ENCODE peak calls at places on chromosomes 11 and 22, in five cellular contexts. I, F, Y, S and X are unnamed samples.

GRCh38 chr11:46414466-46414796 is 22.9 kb upstream of the CHRM4 start:
- DNase-seq in I (no peak), F (no peak), Y (no peak), S (no peak), X (no peak)

GRCh38 chr11:15977116-15977515 is 379.2 kb downstream of the SOX6 start:
- DNase-seq in I (no peak), F (no peak), Y (no peak), S (no peak), X (no peak)

GRCh38 chr11:69791266-69791665 is 16.1 kb upstream of the FGF4 start:
- DNase-seq in I (no peak), F (peak), Y (peak), S (peak), X (peak)

GRCh38 chr11:73716153-73717056 is 44.5 kb downstream of the RAB6A start:
- DNase-seq in I (no peak), F (no peak), Y (no peak), S (no peak), X (no peak)

GRCh38 chr11:35953081-35953480 is 9.2 kb downstream of the LDLRAD3 start:
- DNase-seq in I (no peak), F (no peak), Y (peak), S (no peak), X (peak)

GRCh38 chr11:3044004-3044403 is 13.2 kb downstream of the CARS1 start:
- DNase-seq in I (no peak), F (no peak), Y (no peak), S (peak), X (no peak)

GRCh38 chr11:118915396-118915795 is 10.3 kb downstream of the BCL9L start:
- DNase-seq in I (no peak), F (no peak), Y (no peak), S (no peak), X (no peak)

GRCh38 chr11:69889400-69890372 is 70.5 kb upstream of the FGF3 start:
- DNase-seq in I (no peak), F (no peak), Y (no peak), S (no peak), X (no peak)

GRCh38 chr22:27494821-27495220 is 306.7 kb downstream of the MN1 start:
- DNase-seq in I (no peak), F (no peak), Y (no peak), S (no peak), X (no peak)

GRCh38 chr11:120516461-120517389 is 5.2 kb downstream of the GRIK4 start:
- DNase-seq in I (peak), F (no peak), Y (no peak), S (no peak), X (no peak)

GRCh38 chr11:113314389-113315301 is at the start of gene TTC12:
- DNase-seq in I (peak), F (peak), Y (peak), S (peak), X (peak)

GRCh38 chr11:20873054-20873453 is 203.7 kb downstream of the NELL1 start:
- DNase-seq in I (peak), F (peak), Y (peak), S (no peak), X (peak)

GRCh38 chr22:22022255-22022840 is 39.8 kb upstream of the TOP3B start:
- DNase-seq in I (no peak), F (no peak), Y (no peak), S (no peak), X (no peak)

GRCh38 chr22:50610581-50610980 is 10.0 kb downstream of the MAPK8IP2 start:
- DNase-seq in I (no peak), F (no peak), Y (no peak), S (no peak), X (no peak)

GRCh38 chr11:20601221-20601914 is 2.0 kb downstream of the SLC6A5 start:
- DNase-seq in I (no peak), F (no peak), Y (no peak), S (no peak), X (no peak)

GRCh38 chr11:106468531-106468930 is 391.1 kb downstream of the AASDHPPT start:
- DNase-seq in I (no peak), F (no peak), Y (no peak), S (no peak), X (no peak)

GRCh38 chr11:122439911-122440782 is 215.4 kb upstream of the UBASH3B start:
- DNase-seq in I (peak), F (no peak), Y (no peak), S (peak), X (peak)

GRCh38 chr22:17258015-17258827 is 39.0 kb upstream of the ADA2 start:
- DNase-seq in I (peak), F (peak), Y (peak), S (no peak), X (no peak)

GRCh38 chr11:2150206-2150847 is 10.7 kb downstream of the INS start:
- DNase-seq in I (peak), F (peak), Y (peak), S (peak), X (peak)

GRCh38 chr11:17077240-17077519 is 287 bp downstream of the RPS13 start:
- DNase-seq in I (peak), F (no peak), Y (no peak), S (no peak), X (no peak)

GRCh38 chr22:43101306-43101705 is 9.2 kb upstream of the BIK start:
- DNase-seq in I (peak), F (no peak), Y (no peak), S (no peak), X (no peak)

GRCh38 chr22:29144786-29145160 is 60.9 kb upstream of the EMID1 start:
- DNase-seq in I (no peak), F (no peak), Y (no peak), S (no peak), X (no peak)

GRCh38 chr11:14898286-14899086 is 6.5 kb upstream of the CYP2R1 start:
- DNase-seq in I (no peak), F (no peak), Y (no peak), S (no peak), X (no peak)

GRCh38 chr11:116193321-116194114 is 579.3 kb downstream of the BUD13 start:
- DNase-seq in I (peak), F (peak), Y (peak), S (peak), X (no peak)

GRCh38 chr11:102111787-102112653 is 1.8 kb downstream of the YAP1 start:
- DNase-seq in I (peak), F (peak), Y (peak), S (peak), X (peak)

GRCh38 chr22:46262449-46263207 is 515 bp downstream of the PKDREJ start:
- DNase-seq in I (peak), F (no peak), Y (no peak), S (peak), X (no peak)
- TF ChIP-seq CTCF in I (peak), F (no peak), Y (no peak), S (no peak), X (no peak)

GRCh38 chr11:6238902-6239301 is at the start of gene CNGA4:
- DNase-seq in I (no peak), F (no peak), Y (no peak), S (no peak), X (no peak)
- TF ChIP-seq CTCF in I (no peak), F (no peak), Y (no peak), S (no peak), X (no peak)

GRCh38 chr11:980438-981365 is 55.0 kb downstream of the AP2A2 start:
- DNase-seq in I (no peak), F (no peak), Y (no peak), S (peak), X (no peak)
- TF ChIP-seq CTCF in I (peak), F (no peak), Y (peak), S (peak), X (no peak)

GRCh38 chr22:41998361-41999261 is at the start of gene WBP2NL:
- DNase-seq in I (no peak), F (peak), Y (peak), S (peak), X (no peak)
- TF ChIP-seq CTCF in I (no peak), F (no peak), Y (no peak), S (no peak), X (no peak)